ENCODE peak calls at places on chromosomes 3 and 15, in four cellular contexts. Q is K562, U is HepG2, H is H1. G is an unnamed sample.

GRCh38 chr3:194985031-194985578 is 285.9 kb downstream of the XXYLT1 start:
- DNase-seq in Q (no peak), U (peak; percentile 46), H (peak; percentile 82), G (peak; percentile 83)

GRCh38 chr3:25107918-25108617 is 320.0 kb upstream of the RARB start:
- DNase-seq in Q (no peak), U (no peak), H (no peak), G (no peak)

GRCh38 chr3:50503504-50503903 is at the start of gene CACNA2D2:
- DNase-seq in Q (peak; percentile 82), U (no peak), H (peak; percentile 82), G (peak; percentile 79)

GRCh38 chr3:124131158-124132115 is 139.5 kb upstream of the ROPN1 start:
- DNase-seq in Q (no peak), U (no peak), H (no peak), G (no peak)

GRCh38 chr15:23857028-23857641 is 170.0 kb upstream of the NDN start:
- DNase-seq in Q (peak; percentile 16), U (peak; percentile 53), H (peak; percentile 71), G (peak; percentile 69)

GRCh38 chr3:73086071-73086494 is 24.6 kb downstream of the EBLN2 start:
- DNase-seq in Q (peak; percentile 45), U (peak; percentile 34), H (peak; percentile 68), G (peak; percentile 55)

GRCh38 chr3:128761392-128761791 is 35.4 kb downstream of the RAB7A start:
- DNase-seq in Q (no peak), U (no peak), H (no peak), G (no peak)

GRCh38 chr15:36831125-36831914 is 251.9 kb downstream of the CDIN1 start:
- DNase-seq in Q (no peak), U (no peak), H (no peak), G (no peak)

GRCh38 chr3:14376348-14377043 is 25.9 kb upstream of the SLC6A6 start:
- DNase-seq in Q (no peak), U (no peak), H (no peak), G (no peak)

GRCh38 chr15:40706121-40706520 is 11.1 kb downstream of the RAD51 start:
- DNase-seq in Q (no peak), U (no peak), H (no peak), G (no peak)

GRCh38 chr3:45980229-45980813 is 15.3 kb downstream of the FYCO1 start:
- DNase-seq in Q (no peak), U (no peak), H (no peak), G (no peak)

GRCh38 chr3:12714278-12714677 is 44.8 kb downstream of the TMEM40 start:
- DNase-seq in Q (no peak), U (no peak), H (no peak), G (no peak)

GRCh38 chr3:168248383-168249047 is 152.8 kb upstream of the GOLIM4 start:
- DNase-seq in Q (no peak), U (no peak), H (peak; percentile 65), G (peak; percentile 51)
- TF ChIP-seq ATF2 in Q (no peak), U (no peak), H (no peak), G (no peak)

GRCh38 chr3:136070334-136070733 is 104.8 kb downstream of the PPP2R3A start:
- DNase-seq in Q (no peak), U (no peak), H (no peak), G (no peak)

GRCh38 chr3:136067211-136067610 is 101.7 kb downstream of the PPP2R3A start:
- DNase-seq in Q (no peak), U (no peak), H (no peak), G (no peak)

GRCh38 chr3:136069933-136070332 is 104.4 kb downstream of the PPP2R3A start:
- DNase-seq in Q (no peak), U (no peak), H (no peak), G (no peak)

GRCh38 chr3:136070953-136071949 is 105.7 kb downstream of the PPP2R3A start:
- DNase-seq in Q (no peak), U (no peak), H (no peak), G (no peak)

DNA sequence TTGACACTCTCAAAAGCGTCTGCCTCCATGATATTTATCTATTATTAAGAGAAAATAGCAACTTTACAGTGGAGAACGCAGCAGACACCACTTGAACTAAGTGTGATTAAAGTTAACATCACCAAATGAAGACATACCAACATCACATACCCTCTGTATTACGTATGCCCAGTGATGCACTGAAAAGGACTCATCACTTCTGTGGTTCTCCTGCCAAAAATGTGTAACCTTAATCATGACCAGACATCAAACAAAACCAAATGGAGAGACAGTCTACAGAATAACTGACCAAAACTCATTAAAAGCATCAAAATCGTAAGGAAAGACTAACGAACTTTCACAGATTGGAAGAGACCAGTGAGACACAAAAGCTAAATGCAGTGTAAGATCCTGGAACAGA is 103.2 kb downstream of the PPP2R3A start:
- DNase-seq in Q (no peak), U (no peak), H (no peak), G (no peak)
- TF ChIP-seq SP1 in Q (no peak), U (no peak), H (no peak), G (no peak)

GRCh38 chr3:146165370-146165769 is 4.4 kb upstream of the PLOD2 start:
- DNase-seq in Q (no peak), U (no peak), H (no peak), G (no peak)
- TF ChIP-seq JUN in Q (no peak), U (no peak), H (no peak), G (no peak)

GRCh38 chr15:58987501-58988010 is at the start of gene RNF111:
- DNase-seq in Q (peak; percentile 84), U (peak; percentile 93), H (peak; percentile 86), G (peak; percentile 90)

GRCh38 chr15:58985443-58985842 is 2.0 kb upstream of the RNF111 start:
- DNase-seq in Q (peak; percentile 17), U (peak; percentile 11), H (no peak), G (peak; percentile 50)

GRCh38 chr15:58981808-58982475 is 5.5 kb upstream of the RNF111 start:
- DNase-seq in Q (no peak), U (no peak), H (no peak), G (no peak)

GRCh38 chr15:58988011-58988785 is 735 bp downstream of the RNF111 start:
- DNase-seq in Q (peak; percentile 85), U (peak; percentile 62), H (peak; percentile 77), G (peak; percentile 74)

GRCh38 chr15:58987036-58987435 is 427 bp upstream of the RNF111 start:
- DNase-seq in Q (peak; percentile 28), U (peak; percentile 3), H (no peak), G (no peak)
- TF ChIP-seq ATF2 in Q (no peak), U (no peak), H (no peak), G (no peak)

DNA sequence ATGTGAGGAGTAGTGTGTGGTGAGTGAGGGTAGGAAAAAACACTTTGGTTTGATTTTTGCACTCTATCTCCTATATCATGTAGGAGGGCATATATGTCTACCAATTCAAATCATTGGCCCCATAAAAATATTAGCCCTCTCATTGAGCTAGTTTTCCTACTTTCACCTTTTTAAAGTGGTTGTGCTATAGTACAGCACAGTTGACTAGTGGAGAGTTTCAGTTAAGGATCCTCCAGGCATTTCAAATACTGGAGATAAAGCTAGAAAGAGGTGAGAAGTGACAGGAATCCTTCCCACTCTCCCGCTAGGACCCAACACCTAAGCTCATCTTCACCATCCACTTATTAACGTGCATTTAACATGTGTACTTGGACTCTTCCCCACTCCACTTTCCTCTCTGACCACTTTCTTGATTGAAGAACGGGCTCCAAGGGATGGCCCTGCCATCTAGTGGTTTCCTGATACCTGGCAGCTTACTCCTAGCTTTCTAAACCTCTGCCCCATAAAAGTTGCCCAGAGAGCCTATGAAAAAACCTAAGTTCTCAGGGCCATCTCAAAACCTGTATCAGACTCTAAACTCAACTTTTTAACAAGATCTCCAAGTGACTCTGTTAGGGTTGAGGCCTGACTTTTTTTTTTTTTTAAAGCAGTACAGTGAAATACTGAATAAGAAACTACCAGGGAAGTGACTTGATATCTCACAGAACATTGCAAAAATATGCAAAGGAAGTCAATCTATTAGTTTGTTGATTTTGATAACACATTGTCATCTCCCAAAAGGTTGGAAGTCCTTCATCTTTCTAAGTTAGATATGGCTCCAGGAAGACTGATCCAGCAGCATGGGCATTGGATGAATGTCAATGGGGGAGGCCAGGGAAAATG is 17.9 kb downstream of the IL12A start:
- DNase-seq in Q (peak; percentile 18), U (peak; percentile 47), H (no peak), G (peak; percentile 43)
- TF ChIP-seq SP1 in Q (no peak), U (no peak), H (no peak), G (no peak)

GRCh38 chr3:189301479-189301878 is 129.7 kb downstream of the TPRG1 start:
- DNase-seq in Q (no peak), U (no peak), H (no peak), G (no peak)

GRCh38 chr3:189305412-189305811 is 133.6 kb downstream of the TPRG1 start:
- DNase-seq in Q (no peak), U (no peak), H (no peak), G (no peak)

GRCh38 chr3:189307963-189308362 is 136.2 kb downstream of the TPRG1 start:
- DNase-seq in Q (no peak), U (no peak), H (no peak), G (no peak)

GRCh38 chr3:189303584-189303983 is 131.8 kb downstream of the TPRG1 start:
- DNase-seq in Q (no peak), U (no peak), H (no peak), G (no peak)

DNA sequence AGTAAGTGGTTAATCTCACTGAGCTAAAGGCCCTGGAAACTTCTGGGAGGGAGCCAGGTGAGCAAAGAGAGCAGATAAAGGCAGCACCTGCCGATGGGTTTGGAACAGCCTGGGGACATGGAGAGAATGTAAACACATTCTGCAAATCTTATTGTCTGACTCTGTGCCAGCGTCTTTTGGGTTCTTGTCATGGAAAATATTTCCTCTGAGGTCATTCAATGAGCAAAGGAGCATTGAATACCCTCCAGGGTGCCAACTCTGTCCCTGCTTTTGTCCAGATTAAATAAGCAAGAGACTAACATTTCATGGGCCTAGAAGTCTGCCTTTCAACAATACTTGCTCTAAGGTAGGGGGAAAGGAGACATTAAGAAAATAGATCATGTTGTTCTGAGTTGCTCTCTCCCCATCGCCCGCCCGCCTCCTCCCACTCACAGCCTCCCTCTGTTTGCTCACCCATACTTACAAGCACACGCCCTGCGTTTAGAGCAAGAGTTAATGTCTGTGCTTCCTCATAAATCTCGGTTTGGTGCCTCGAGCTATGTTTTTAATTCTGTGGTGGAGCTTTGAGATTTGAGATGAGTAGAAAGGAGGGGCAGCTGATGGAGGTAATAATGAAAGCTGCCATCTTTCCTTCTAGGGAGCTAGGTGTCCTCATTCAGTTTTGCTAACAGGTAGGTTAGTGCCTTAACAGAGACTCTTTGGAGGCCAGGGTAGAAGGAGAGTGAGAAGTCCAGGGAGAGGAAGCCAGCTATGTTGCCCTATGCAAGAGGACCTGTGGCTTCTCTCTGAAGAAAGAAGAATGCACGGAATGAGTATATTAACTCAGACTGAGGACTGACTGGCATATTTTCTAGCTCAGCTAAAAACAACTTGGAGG is 132.9 kb downstream of the TPRG1 start:
- DNase-seq in Q (no peak), U (no peak), H (peak; percentile 45), G (peak; percentile 25)
- TF ChIP-seq JUN in Q (no peak), U (no peak), H (no peak), G (no peak)

GRCh38 chr3:126104742-126105605 is 21.1 kb upstream of the SLC41A3 start:
- DNase-seq in Q (no peak), U (no peak), H (no peak), G (no peak)
- TF ChIP-seq ATF2 in Q (no peak), U (no peak), H (no peak), G (no peak)

GRCh38 chr3:42101048-42101447 is 9.9 kb downstream of the TRAK1 start:
- DNase-seq in Q (no peak), U (peak; percentile 51), H (no peak), G (no peak)
- TF ChIP-seq SP1 in Q (no peak), U (no peak), H (no peak), G (no peak)

GRCh38 chr15:94840794-94841587 is 609.6 kb downstream of the MCTP2 start:
- DNase-seq in Q (no peak), U (no peak), H (no peak), G (no peak)
- TF ChIP-seq JUN in Q (no peak), U (no peak), H (no peak), G (no peak)

GRCh38 chr3:35071768-35072167 is 567.6 kb upstream of the ARPP21 start:
- DNase-seq in Q (no peak), U (no peak), H (no peak), G (no peak)
- TF ChIP-seq ATF2 in Q (no peak), U (no peak), H (no peak), G (no peak)